ENCODE peak calls at places on chromosome 11, in four cellular contexts. One of them, this sample, is unnamed. For H3K9me3, the result is how much of the 10 kb centered on the place peaks cover.

GRCh38 chr11:58628446-58628845 is 6.0 kb downstream of the CNTF start:
- DNase-seq in tibial artery: no peak
- DNase-seq in CD8-positive, alpha-beta memory T cell: no peak
- DNase-seq in HepG2: no peak
- DNase-seq in this sample: no peak

GRCh38 chr11:134246678-134247077 is 6.5 kb downstream of the THYN1 start:
- DNase-seq in CD8-positive, alpha-beta memory T cell: no peak
- DNase-seq in tibial artery: no peak
- DNase-seq in HepG2: no peak
- DNase-seq in this sample: no peak

GRCh38 chr11:45885274-45885920 is at the start of gene MAPK8IP1:
- DNase-seq in HepG2: peak
- DNase-seq in tibial artery: no peak
- DNase-seq in CD8-positive, alpha-beta memory T cell: peak
- DNase-seq in this sample: peak

GRCh38 chr11:56394381-56394780 is 18.1 kb upstream of the OR5AL1 start:
- DNase-seq in tibial artery: no peak
- DNase-seq in CD8-positive, alpha-beta memory T cell: no peak
- DNase-seq in HepG2: no peak
- DNase-seq in this sample: no peak

GRCh38 chr11:72972541-72973128 is 158.4 kb downstream of the ATG16L2 start:
- DNase-seq in HepG2: no peak
- DNase-seq in tibial artery: no peak
- DNase-seq in CD8-positive, alpha-beta memory T cell: no peak
- DNase-seq in this sample: no peak

GRCh38 chr11:12187399-12187798 is 77.0 kb downstream of the MICAL2 start:
- DNase-seq in tibial artery: no peak
- DNase-seq in CD8-positive, alpha-beta memory T cell: no peak
- DNase-seq in HepG2: no peak
- DNase-seq in this sample: no peak

GRCh38 chr11:7686761-7687160 is 13.5 kb upstream of the CYB5R2 start:
- DNase-seq in CD8-positive, alpha-beta memory T cell: no peak
- DNase-seq in HepG2: no peak
- DNase-seq in tibial artery: no peak
- DNase-seq in this sample: no peak

GRCh38 chr11:12269446-12270214 is 107.7 kb upstream of the PARVA start:
- DNase-seq in HepG2: no peak
- DNase-seq in CD8-positive, alpha-beta memory T cell: no peak
- DNase-seq in tibial artery: no peak
- DNase-seq in this sample: no peak

GRCh38 chr11:117997436-117998200 is 11.4 kb downstream of the IL10RA start:
- DNase-seq in CD8-positive, alpha-beta memory T cell: no peak
- DNase-seq in tibial artery: no peak
- DNase-seq in HepG2: no peak
- DNase-seq in this sample: no peak

GRCh38 chr11:117999354-117999993 is 13.3 kb downstream of the IL10RA start:
- DNase-seq in HepG2: no peak
- DNase-seq in CD8-positive, alpha-beta memory T cell: no peak
- DNase-seq in tibial artery: no peak
- DNase-seq in this sample: no peak

GRCh38 chr11:117998664-117999353 is 12.6 kb downstream of the IL10RA start:
- DNase-seq in tibial artery: no peak
- DNase-seq in HepG2: no peak
- DNase-seq in CD8-positive, alpha-beta memory T cell: no peak
- DNase-seq in this sample: no peak

GRCh38 chr11:118000067-118000849 is 14.1 kb downstream of the IL10RA start:
- DNase-seq in HepG2: no peak
- DNase-seq in CD8-positive, alpha-beta memory T cell: no peak
- DNase-seq in tibial artery: no peak
- DNase-seq in this sample: no peak

GRCh38 chr11:117998201-117998579 is 12.0 kb downstream of the IL10RA start:
- DNase-seq in tibial artery: no peak
- DNase-seq in CD8-positive, alpha-beta memory T cell: no peak
- DNase-seq in HepG2: no peak
- DNase-seq in this sample: no peak
- H3K9me3 ChIP-seq in tibial artery: under half
- H3K9me3 ChIP-seq in CD8-positive, alpha-beta memory T cell: under half
- H3K9me3 ChIP-seq in HepG2: under half
- H3K9me3 ChIP-seq in this sample: under half

GRCh38 chr11:1871531-1871930 is 18.6 kb downstream of the LSP1 start:
- DNase-seq in CD8-positive, alpha-beta memory T cell: no peak
- DNase-seq in tibial artery: no peak
- DNase-seq in HepG2: no peak
- DNase-seq in this sample: no peak
- H3K9me3 ChIP-seq in CD8-positive, alpha-beta memory T cell: under half
- H3K9me3 ChIP-seq in tibial artery: under half
- H3K9me3 ChIP-seq in HepG2: under half
- H3K9me3 ChIP-seq in this sample: under half

GRCh38 chr11:108204918-108205499 is 17.4 kb downstream of the NPAT start:
- DNase-seq in HepG2: no peak
- DNase-seq in CD8-positive, alpha-beta memory T cell: no peak
- DNase-seq in tibial artery: no peak
- DNase-seq in this sample: no peak
- H3K9me3 ChIP-seq in HepG2: under half
- H3K9me3 ChIP-seq in CD8-positive, alpha-beta memory T cell: under half
- H3K9me3 ChIP-seq in tibial artery: under half
- H3K9me3 ChIP-seq in this sample: under half

GRCh38 chr11:2643746-2644145 is 56.0 kb downstream of the KCNQ1OT1 start:
- DNase-seq in tibial artery: no peak
- DNase-seq in CD8-positive, alpha-beta memory T cell: no peak
- DNase-seq in HepG2: no peak
- DNase-seq in this sample: no peak
- H3K9me3 ChIP-seq in tibial artery: half or more
- H3K9me3 ChIP-seq in CD8-positive, alpha-beta memory T cell: under half
- H3K9me3 ChIP-seq in HepG2: half or more
- H3K9me3 ChIP-seq in this sample: under half

GRCh38 chr11:43547900-43548381 is 132.6 kb upstream of the HSD17B12 start:
- DNase-seq in tibial artery: no peak
- DNase-seq in HepG2: no peak
- DNase-seq in CD8-positive, alpha-beta memory T cell: no peak
- DNase-seq in this sample: no peak
- H3K9me3 ChIP-seq in tibial artery: under half
- H3K9me3 ChIP-seq in HepG2: under half
- H3K9me3 ChIP-seq in CD8-positive, alpha-beta memory T cell: under half
- H3K9me3 ChIP-seq in this sample: under half

DNA sequence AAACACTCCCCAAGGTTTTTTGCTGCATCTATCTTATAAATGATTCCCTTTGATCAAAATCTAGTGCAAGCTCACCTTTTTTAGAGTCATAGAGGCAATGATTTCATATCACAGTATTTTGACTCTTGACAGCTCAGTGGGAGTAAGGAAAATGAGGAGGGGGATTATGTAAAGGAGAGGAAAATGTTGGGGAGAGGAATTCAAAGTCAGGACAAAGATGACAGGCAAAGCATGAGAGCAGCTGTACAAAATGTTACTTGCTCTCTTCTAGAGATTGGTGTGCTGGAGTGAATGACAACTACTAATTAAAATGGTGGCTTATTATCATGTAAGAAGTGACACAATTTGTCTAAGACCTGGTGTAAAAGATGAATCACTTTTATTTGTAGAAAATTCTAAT is 644.6 kb upstream of the CHORDC1 start:
- DNase-seq in CD8-positive, alpha-beta memory T cell: no peak
- DNase-seq in HepG2: no peak
- DNase-seq in tibial artery: no peak
- DNase-seq in this sample: no peak
- H3K9me3 ChIP-seq in CD8-positive, alpha-beta memory T cell: under half
- H3K9me3 ChIP-seq in HepG2: under half
- H3K9me3 ChIP-seq in tibial artery: under half
- H3K9me3 ChIP-seq in this sample: under half

This sample was measured in T-helper 17 cell.